ENCODE peak calls at places on chromosome 17, in six cellular contexts. G is neural progenitor cell, D is cardiac muscle cell, B is foreskin fibroblast, L is lung, E is Karpas-422. W is an unnamed sample.

GRCh38 chr17:64212122-64212521 is 50.9 kb downstream of the TEX2 start:
- DNase-seq in G (no peak), B (peak), D (no peak), L (no peak), E (no peak), W (no peak)

GRCh38 chr17:63116228-63116627 is 150.2 kb downstream of the TANC2 start:
- DNase-seq in B (no peak), L (no peak), E (no peak), G (peak), D (no peak), W (peak)

GRCh38 chr17:60135160-60135950 is 14.4 kb upstream of the CA4 start:
- DNase-seq in E (no peak), B (peak), D (peak), L (peak), G (peak), W (peak)

GRCh38 chr17:861364-861763 is 79.2 kb downstream of the MRM3 start:
- DNase-seq in B (no peak), G (no peak), D (no peak), L (no peak), E (no peak), W (no peak)

GRCh38 chr17:4994081-4994595 is 3.2 kb downstream of the INCA1 start:
- DNase-seq in L (no peak), G (no peak), D (no peak), E (no peak), B (no peak), W (no peak)

GRCh38 chr17:50064253-50064991 is 8.5 kb downstream of the ITGA3 start:
- DNase-seq in D (peak), G (no peak), B (peak), L (peak), E (no peak), W (peak)

GRCh38 chr17:48925251-48925990 is 17.2 kb downstream of the UBE2Z start:
- DNase-seq in B (no peak), L (no peak), D (no peak), G (no peak), E (no peak), W (no peak)

GRCh38 chr17:14813649-14814048 is 451.5 kb downstream of the PMP22 start:
- DNase-seq in D (peak), L (no peak), E (peak), G (peak), B (no peak), W (peak)

GRCh38 chr17:57939797-57940196 is 15.4 kb downstream of the CUEDC1 start:
- DNase-seq in E (peak), B (no peak), G (no peak), D (no peak), L (no peak), W (no peak)

GRCh38 chr17:43418441-43419374 is 19.9 kb downstream of the ARL4D start:
- DNase-seq in E (no peak), L (no peak), D (peak), B (peak), G (peak), W (peak)

GRCh38 chr17:76528528-76529223 is 8.8 kb downstream of the CYGB start:
- DNase-seq in E (peak), B (no peak), G (no peak), D (peak), L (no peak), W (no peak)

GRCh38 chr17:4386406-4386805 is 19.9 kb upstream of the UBE2G1 start:
- DNase-seq in L (no peak), G (no peak), B (no peak), D (peak), E (no peak), W (no peak)

GRCh38 chr17:45384800-45385262 is 47.8 kb downstream of the ARHGAP27 start:
- DNase-seq in B (no peak), L (no peak), G (no peak), D (no peak), E (no peak), W (peak)

GRCh38 chr17:1203111-1203966 is 23.6 kb upstream of the ABR start:
- DNase-seq in L (peak), D (peak), E (peak), B (peak), G (peak), W (peak)

GRCh38 chr17:50146927-50147640 is 3.4 kb downstream of the PPP1R9B start:
- DNase-seq in D (no peak), G (no peak), B (no peak), L (no peak), E (peak), W (peak)

GRCh38 chr17:81039854-81040758 is 5.2 kb downstream of the BAIAP2 start:
- DNase-seq in B (peak), L (no peak), D (peak), E (no peak), G (no peak), W (no peak)
- H3K4me3 ChIP-seq in B (no peak), L (no peak), D (no peak), E (no peak), G (no peak), W (no peak)

GRCh38 chr17:72590882-72591499 is 470.2 kb downstream of the SOX9 start:
- DNase-seq in D (no peak), G (no peak), L (no peak), E (no peak), B (no peak), W (no peak)

GRCh38 chr17:72591500-72592241 is 470.9 kb downstream of the SOX9 start:
- DNase-seq in B (no peak), L (no peak), E (no peak), G (peak), D (peak), W (peak)

GRCh38 chr17:72588561-72588960 is 467.7 kb downstream of the SOX9 start:
- DNase-seq in E (no peak), B (no peak), L (no peak), G (no peak), D (no peak), W (no peak)

GRCh38 chr17:72588961-72589360 is 468.1 kb downstream of the SOX9 start:
- DNase-seq in D (no peak), E (no peak), B (no peak), G (no peak), L (peak), W (no peak)

GRCh38 chr17:72590382-72590781 is 469.6 kb downstream of the SOX9 start:
- DNase-seq in G (no peak), E (no peak), D (peak), B (peak), L (no peak), W (no peak)
- H3K4me3 ChIP-seq in G (no peak), E (no peak), D (no peak), B (peak), L (no peak), W (no peak)

GRCh38 chr17:61410555-61411089 is 11.0 kb downstream of the TBX2 start:
- DNase-seq in G (peak), E (no peak), L (peak), D (peak), B (peak), W (peak)
- H3K4me3 ChIP-seq in G (peak), E (no peak), L (no peak), D (peak), B (peak), W (peak)

DNA sequence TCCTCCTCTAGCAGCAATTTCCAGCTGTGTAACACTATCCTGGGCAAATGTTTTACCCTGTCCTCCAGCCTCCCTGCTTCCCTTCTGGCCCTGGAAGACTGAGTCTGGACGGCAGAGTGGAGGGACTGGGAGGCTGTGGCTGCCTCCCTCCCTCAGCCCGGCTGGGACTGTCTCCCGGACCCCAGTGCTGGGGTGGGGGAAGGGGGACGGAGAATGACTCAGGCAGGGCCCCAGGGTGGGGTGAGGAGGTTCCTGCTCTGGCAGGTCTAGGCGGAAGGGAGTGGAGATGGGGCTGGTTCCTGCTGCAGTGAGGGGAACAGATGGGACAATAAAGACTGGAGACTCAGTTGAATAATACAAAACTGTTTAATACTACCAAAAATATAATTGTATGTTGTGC is 2.1 kb downstream of the SOX15 start:
- DNase-seq in D (no peak), B (no peak), E (no peak), L (no peak), G (no peak), W (no peak)
- H3K4me3 ChIP-seq in D (no peak), B (no peak), E (no peak), L (no peak), G (no peak), W (peak)

DNA sequence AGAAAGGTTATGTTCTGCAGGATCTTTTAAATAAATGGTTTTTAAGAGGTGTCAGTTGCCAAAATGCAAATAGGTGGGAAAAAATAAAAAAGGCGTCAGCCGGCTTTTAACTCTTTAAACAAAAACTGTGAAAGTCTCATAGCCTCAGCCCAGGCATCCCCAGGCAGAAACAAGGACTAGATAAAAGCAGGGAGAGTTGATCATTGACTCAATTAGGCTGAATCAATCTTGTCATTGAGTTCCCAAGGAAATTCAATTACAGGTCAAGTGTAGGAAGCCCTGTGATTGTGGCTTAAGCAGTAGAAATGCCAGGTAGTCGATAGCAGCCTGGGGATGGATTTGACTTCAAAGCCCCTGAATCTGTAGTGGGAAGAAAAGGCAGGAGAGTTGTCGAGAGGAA is 30.8 kb upstream of the GUCY2D start:
- DNase-seq in D (no peak), G (no peak), B (no peak), L (no peak), E (no peak), W (no peak)
- H3K4me3 ChIP-seq in D (no peak), G (no peak), B (no peak), L (no peak), E (no peak), W (no peak)

DNA sequence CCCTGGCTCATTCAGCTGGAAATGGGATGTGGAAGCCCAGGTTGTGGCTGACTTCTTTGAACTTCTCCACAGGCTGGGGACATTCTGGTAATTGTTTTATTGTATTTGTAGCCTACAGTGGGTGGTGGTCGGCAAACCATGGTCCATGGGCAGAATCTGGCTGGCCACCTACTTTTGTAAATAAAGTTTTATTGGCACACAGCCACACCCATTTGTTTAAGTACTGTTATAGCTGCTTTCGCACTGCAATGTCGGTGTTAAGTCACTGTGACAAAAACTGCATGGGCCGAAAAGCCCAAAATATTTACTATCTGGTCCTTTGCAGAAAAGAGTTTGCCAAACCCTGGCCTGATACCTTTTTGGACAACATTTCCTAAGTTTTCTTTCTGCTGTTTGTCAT is 86.2 kb downstream of the NTN1 start:
- DNase-seq in E (no peak), G (no peak), L (no peak), D (no peak), B (no peak), W (no peak)
- H3K4me3 ChIP-seq in E (no peak), G (no peak), L (no peak), D (no peak), B (no peak), W (no peak)

GRCh38 chr17:75034236-75034908 is 12.4 kb downstream of the ATP5PD start:
- DNase-seq in E (peak), L (peak), B (peak), G (peak), D (peak), W (peak)
- H3K4me3 ChIP-seq in E (peak), L (peak), B (peak), G (peak), D (peak), W (peak)

DNA sequence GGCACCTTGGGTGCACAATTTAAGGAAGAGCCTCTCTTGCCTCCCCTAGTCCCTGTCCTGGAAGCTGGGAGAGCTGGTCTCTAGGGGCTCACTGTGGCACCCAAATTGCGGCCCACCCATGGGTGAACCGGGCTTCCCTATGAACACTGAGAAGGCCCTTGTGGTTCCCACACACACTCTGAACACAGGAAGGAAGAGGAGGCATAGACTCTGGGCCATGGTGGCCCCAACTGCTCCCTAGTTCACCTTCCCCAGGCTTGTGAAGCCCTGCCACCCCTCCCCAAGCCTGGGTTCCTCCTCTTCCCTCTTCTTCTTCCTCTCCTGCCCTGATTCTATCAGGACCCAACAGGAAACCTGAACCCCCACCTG is 10.5 kb downstream of the SREBF1 start:
- DNase-seq in L (no peak), E (no peak), D (no peak), B (no peak), G (no peak), W (no peak)
- H3K4me3 ChIP-seq in L (no peak), E (no peak), D (no peak), B (no peak), G (no peak), W (no peak)